ENCODE peak calls at places on chromosomes 3 and 15, in five cellular contexts. G is endothelial cell; Y is CD8-positive, alpha-beta T cell; T is H1; D is activated CD4-positive, alpha-beta T cell treated with anti-CD3 and anti-CD28 coated beads, Interleukin-2, amount 50 U/mL, for 48 hours. Z is an unnamed sample.

GRCh38 chr15:52343831-52344230 is 48.2 kb upstream of the MYO5C start:
- DNase-seq in G (no peak), D (no peak), T (no peak), Y (no peak), Z (no peak)

GRCh38 chr3:54515439-54516213 is 393.3 kb downstream of the CACNA2D3 start:
- DNase-seq in Y (no peak), G (no peak), D (no peak), T (no peak), Z (no peak)

GRCh38 chr3:68878962-68879361 is 53.4 kb downstream of the TAFA4 start:
- DNase-seq in D (no peak), G (no peak), T (no peak), Y (no peak), Z (no peak)

GRCh38 chr15:100353469-100353868 is 11.7 kb upstream of the ADAMTS17 start:
- DNase-seq in D (no peak), T (no peak), G (no peak), Y (no peak), Z (no peak)

GRCh38 chr3:129593595-129594339 is 12.7 kb downstream of the PLXND1 start:
- DNase-seq in T (no peak), Y (peak), G (no peak), D (peak), Z (no peak)

GRCh38 chr3:30625541-30626438 is 19.4 kb downstream of the TGFBR2 start:
- DNase-seq in Y (no peak), D (no peak), T (no peak), G (no peak), Z (no peak)

GRCh38 chr3:101521251-101521701 is 8.3 kb upstream of the SENP7 start:
- DNase-seq in D (no peak), G (no peak), Y (peak), T (no peak), Z (no peak)

GRCh38 chr15:32859246-32859645 is 141.4 kb downstream of the GREM1 start:
- DNase-seq in T (no peak), Y (no peak), D (no peak), G (no peak), Z (no peak)

GRCh38 chr3:53229171-53229570 is 26.7 kb downstream of the TKT start:
- DNase-seq in T (no peak), G (no peak), D (no peak), Y (no peak), Z (no peak)

GRCh38 chr15:25171111-25171811 is 216.5 kb downstream of the SNRPN start:
- DNase-seq in Y (no peak), T (no peak), D (no peak), G (peak), Z (no peak)

GRCh38 chr3:12944849-12945248 is 103.5 kb upstream of the RPL32 start:
- DNase-seq in D (no peak), Y (no peak), G (no peak), T (no peak), Z (no peak)

GRCh38 chr3:67876261-67876660 is 221.8 kb upstream of the SUCLG2 start:
- DNase-seq in T (no peak), Y (no peak), G (no peak), D (no peak), Z (no peak)

GRCh38 chr15:77026501-77027110 is 31.7 kb downstream of the PSTPIP1 start:
- DNase-seq in D (no peak), G (peak), T (no peak), Y (peak), Z (no peak)

GRCh38 chr15:70863450-70864218 is 9.7 kb upstream of the LARP6 start:
- DNase-seq in G (no peak), T (no peak), D (no peak), Y (no peak), Z (no peak)

GRCh38 chr3:184320099-184320445 is 5.7 kb downstream of the EIF4G1 start:
- DNase-seq in G (no peak), Y (peak), T (no peak), D (peak), Z (no peak)

GRCh38 chr3:184531580-184532290 is 29.9 kb upstream of the EPHB3 start:
- DNase-seq in T (no peak), Y (no peak), G (no peak), D (no peak), Z (no peak)

GRCh38 chr3:109643590-109643989 is 306.2 kb upstream of the DPPA4 start:
- DNase-seq in T (no peak), D (no peak), Y (no peak), G (no peak), Z (no peak)

GRCh38 chr3:158845748-158846350 is 44.0 kb downstream of the MFSD1 start:
- DNase-seq in T (peak), D (peak), G (peak), Y (peak), Z (no peak)

GRCh38 chr15:65028338-65028737 is 1.1 kb downstream of the MTFMT start:
- DNase-seq in D (no peak), Y (no peak), G (no peak), T (no peak), Z (no peak)

GRCh38 chr3:13244695-13245449 is 171.6 kb upstream of the IQSEC1 start:
- DNase-seq in G (no peak), D (no peak), Y (no peak), T (no peak), Z (no peak)

GRCh38 chr3:146605106-146605505 is at the start of gene PLSCR5:
- DNase-seq in D (no peak), T (no peak), Y (no peak), G (no peak), Z (no peak)

GRCh38 chr3:71226565-71227281 is 356.8 kb downstream of the FOXP1 start:
- DNase-seq in T (no peak), G (no peak), Y (peak), D (peak), Z (no peak)

GRCh38 chr3:122668930-122669730 is 11.5 kb upstream of the PARP14 start:
- DNase-seq in D (peak), T (no peak), Y (no peak), G (no peak), Z (no peak)

GRCh38 chr3:123089611-123090301 is 22.9 kb downstream of the PDIA5 start:
- DNase-seq in T (no peak), D (no peak), Y (no peak), G (no peak), Z (no peak)

GRCh38 chr3:72145506-72146380 is 360.8 kb upstream of the PROK2 start:
- DNase-seq in Y (no peak), G (peak), D (no peak), T (no peak), Z (no peak)

GRCh38 chr3:119294402-119294888 is 262 bp downstream of the ARHGAP31 start:
- DNase-seq in G (no peak), Y (peak), D (peak), T (no peak), Z (peak)

GRCh38 chr3:11391172-11391879 is 119.1 kb downstream of the ATG7 start:
- DNase-seq in G (no peak), D (no peak), T (no peak), Y (no peak), Z (no peak)

GRCh38 chr3:151037746-151038145 is 47.7 kb upstream of the MED12L start:
- DNase-seq in Y (no peak), G (peak), T (no peak), D (no peak), Z (no peak)

GRCh38 chr15:31338879-31339557 is 12.4 kb downstream of the KLF13 start:
- DNase-seq in D (peak), G (no peak), T (no peak), Y (no peak), Z (no peak)

GRCh38 chr15:72288291-72288690 is 15.9 kb upstream of the PARP6 start:
- DNase-seq in D (no peak), Y (no peak), G (no peak), T (no peak), Z (no peak)

GRCh38 chr3:46504780-46505179 is 7.0 kb downstream of the RTP3 start:
- DNase-seq in Y (no peak), G (no peak), T (no peak), D (peak), Z (no peak)

GRCh38 chr15:63322541-63322940 is 45.1 kb downstream of the APH1B start:
- DNase-seq in G (peak), T (no peak), D (no peak), Y (no peak), Z (no peak)

GRCh38 chr3:108589998-108590323 is 439 bp downstream of the DZIP3 start:
- DNase-seq in T (no peak), Y (no peak), G (no peak), D (no peak), Z (no peak)

GRCh38 chr3:136958931-136959330 is 1.1 kb downstream of the IL20RB start:
- DNase-seq in D (no peak), Y (no peak), G (no peak), T (no peak), Z (no peak)

GRCh38 chr3:63030666-63031065 is 155.4 kb upstream of the CADPS start:
- DNase-seq in T (no peak), Y (no peak), D (no peak), G (no peak), Z (no peak)

Z was measured in D721Med.